ENCODE peak calls at places on chromosomes 16 and 17, in nine cellular contexts. One of them, this sample, is unnamed.
A peak's percentile ranks its signal among the peaks of the same experiment; 100 is the strongest.

GRCh38 chr16:58494981-58495860 is 4.7 kb upstream of the NDRG4 start:
- DNase-seq in skeletal muscle cell: peak; percentile 92
- DNase-seq in DMS79 treated with DMSO at 0.1 percent for 48 hours: peak; percentile 70
- DNase-seq in GM23248: peak; percentile 88
- DNase-seq in stimulated activated CD4-positive, alpha-beta T cell treated with anti-CD3 and anti-CD28 coated beads, TNF-alpha, amount 100 ng/mL, for 24 hours: peak; percentile 31
- DNase-seq in activated T-helper 1 cell treated with Interleukin-2 at 50 U/mL for 16 hours: no peak
- DNase-seq in GM06990: peak; percentile 68
- DNase-seq in IMR-90: peak; percentile 99
- DNase-seq in kidney tubule cell: peak; percentile 99
- DNase-seq in this sample: peak; percentile 88

GRCh38 chr17:73521376-73521775 is 122.9 kb downstream of the SDK2 start:
- DNase-seq in skeletal muscle cell: no peak
- DNase-seq in DMS79 treated with DMSO at 0.1 percent for 48 hours: peak; percentile 49
- DNase-seq in GM23248: no peak
- DNase-seq in stimulated activated CD4-positive, alpha-beta T cell treated with anti-CD3 and anti-CD28 coated beads, TNF-alpha, amount 100 ng/mL, for 24 hours: no peak
- DNase-seq in activated T-helper 1 cell treated with Interleukin-2 at 50 U/mL for 16 hours: no peak
- DNase-seq in GM06990: no peak
- DNase-seq in IMR-90: no peak
- DNase-seq in kidney tubule cell: no peak
- DNase-seq in this sample: no peak

GRCh38 chr17:76546556-76547182 is 6.8 kb downstream of the PRCD start:
- DNase-seq in skeletal muscle cell: peak; percentile 88
- DNase-seq in DMS79 treated with DMSO at 0.1 percent for 48 hours: no peak
- DNase-seq in GM23248: peak; percentile 93
- DNase-seq in stimulated activated CD4-positive, alpha-beta T cell treated with anti-CD3 and anti-CD28 coated beads, TNF-alpha, amount 100 ng/mL, for 24 hours: no peak
- DNase-seq in activated T-helper 1 cell treated with Interleukin-2 at 50 U/mL for 16 hours: no peak
- DNase-seq in GM06990: no peak
- DNase-seq in IMR-90: peak; percentile 99
- DNase-seq in kidney tubule cell: peak; percentile 84
- DNase-seq in this sample: no peak

GRCh38 chr17:37671028-37671812 is 28.0 kb upstream of the DDX52 start:
- DNase-seq in skeletal muscle cell: no peak
- DNase-seq in DMS79 treated with DMSO at 0.1 percent for 48 hours: no peak
- DNase-seq in GM23248: no peak
- DNase-seq in stimulated activated CD4-positive, alpha-beta T cell treated with anti-CD3 and anti-CD28 coated beads, TNF-alpha, amount 100 ng/mL, for 24 hours: no peak
- DNase-seq in activated T-helper 1 cell treated with Interleukin-2 at 50 U/mL for 16 hours: no peak
- DNase-seq in GM06990: no peak
- DNase-seq in IMR-90: no peak
- DNase-seq in kidney tubule cell: no peak
- DNase-seq in this sample: no peak

GRCh38 chr16:8971416-8971815 is 7.7 kb upstream of the USP7 start:
- DNase-seq in skeletal muscle cell: no peak
- DNase-seq in DMS79 treated with DMSO at 0.1 percent for 48 hours: no peak
- DNase-seq in GM23248: no peak
- DNase-seq in stimulated activated CD4-positive, alpha-beta T cell treated with anti-CD3 and anti-CD28 coated beads, TNF-alpha, amount 100 ng/mL, for 24 hours: no peak
- DNase-seq in activated T-helper 1 cell treated with Interleukin-2 at 50 U/mL for 16 hours: no peak
- DNase-seq in GM06990: no peak
- DNase-seq in IMR-90: no peak
- DNase-seq in kidney tubule cell: no peak
- DNase-seq in this sample: no peak

GRCh38 chr16:11916524-11917285 is 949 bp upstream of the GSPT1 start:
- DNase-seq in skeletal muscle cell: no peak
- DNase-seq in DMS79 treated with DMSO at 0.1 percent for 48 hours: no peak
- DNase-seq in GM23248: peak; percentile 81
- DNase-seq in stimulated activated CD4-positive, alpha-beta T cell treated with anti-CD3 and anti-CD28 coated beads, TNF-alpha, amount 100 ng/mL, for 24 hours: no peak
- DNase-seq in activated T-helper 1 cell treated with Interleukin-2 at 50 U/mL for 16 hours: no peak
- DNase-seq in GM06990: no peak
- DNase-seq in IMR-90: peak; percentile 41
- DNase-seq in kidney tubule cell: peak; percentile 77
- DNase-seq in this sample: no peak

GRCh38 chr17:79073706-79074088 is 927 bp upstream of the ENGASE start:
- DNase-seq in skeletal muscle cell: no peak
- DNase-seq in DMS79 treated with DMSO at 0.1 percent for 48 hours: no peak
- DNase-seq in GM23248: no peak
- DNase-seq in stimulated activated CD4-positive, alpha-beta T cell treated with anti-CD3 and anti-CD28 coated beads, TNF-alpha, amount 100 ng/mL, for 24 hours: no peak
- DNase-seq in activated T-helper 1 cell treated with Interleukin-2 at 50 U/mL for 16 hours: no peak
- DNase-seq in GM06990: no peak
- DNase-seq in IMR-90: no peak
- DNase-seq in kidney tubule cell: no peak
- DNase-seq in this sample: no peak

GRCh38 chr16:89490386-89491237 is at the start of gene ANKRD11:
- DNase-seq in skeletal muscle cell: peak; percentile 99
- DNase-seq in DMS79 treated with DMSO at 0.1 percent for 48 hours: peak; percentile 87
- DNase-seq in GM23248: peak; percentile 100
- DNase-seq in stimulated activated CD4-positive, alpha-beta T cell treated with anti-CD3 and anti-CD28 coated beads, TNF-alpha, amount 100 ng/mL, for 24 hours: peak; percentile 95
- DNase-seq in activated T-helper 1 cell treated with Interleukin-2 at 50 U/mL for 16 hours: peak; percentile 98
- DNase-seq in GM06990: peak; percentile 98
- DNase-seq in IMR-90: peak; percentile 100
- DNase-seq in kidney tubule cell: peak; percentile 100
- DNase-seq in this sample: peak; percentile 100

GRCh38 chr17:2593846-2594656 is 597 bp downstream of the PAFAH1B1 start:
- DNase-seq in skeletal muscle cell: peak; percentile 25
- DNase-seq in DMS79 treated with DMSO at 0.1 percent for 48 hours: peak; percentile 73
- DNase-seq in GM23248: peak; percentile 87
- DNase-seq in stimulated activated CD4-positive, alpha-beta T cell treated with anti-CD3 and anti-CD28 coated beads, TNF-alpha, amount 100 ng/mL, for 24 hours: peak; percentile 68
- DNase-seq in activated T-helper 1 cell treated with Interleukin-2 at 50 U/mL for 16 hours: peak; percentile 74
- DNase-seq in GM06990: peak; percentile 86
- DNase-seq in IMR-90: peak; percentile 61
- DNase-seq in kidney tubule cell: peak; percentile 72
- DNase-seq in this sample: peak; percentile 87

GRCh38 chr17:7885357-7886226 is 3.0 kb upstream of the CHD3 start:
- DNase-seq in skeletal muscle cell: peak; percentile 43
- DNase-seq in DMS79 treated with DMSO at 0.1 percent for 48 hours: peak; percentile 75
- DNase-seq in GM23248: peak; percentile 66
- DNase-seq in stimulated activated CD4-positive, alpha-beta T cell treated with anti-CD3 and anti-CD28 coated beads, TNF-alpha, amount 100 ng/mL, for 24 hours: no peak
- DNase-seq in activated T-helper 1 cell treated with Interleukin-2 at 50 U/mL for 16 hours: peak; percentile 24
- DNase-seq in GM06990: peak; percentile 66
- DNase-seq in IMR-90: peak; percentile 14
- DNase-seq in kidney tubule cell: peak; percentile 48
- DNase-seq in this sample: peak; percentile 84